ENCODE peak calls at places on chromosomes 1 and 21, in eight cellular contexts. Z is mucosa of gallbladder, A is M059J, I is neural crest cell, G is MG63, C is A549, X is T-helper 17 cell, T is NCI-H524. R is an unnamed sample.

GRCh38 chr1:29410476-29410875 is 174.2 kb downstream of the PTPRU start:
- DNase-seq in I (no peak), G (no peak), C (no peak), X (no peak), T (peak), Z (no peak), A (no peak), R (no peak)

GRCh38 chr1:109760581-109761226 is 3.0 kb downstream of the EPS8L3 start:
- DNase-seq in A (no peak), Z (peak), G (no peak), I (no peak), X (no peak), T (no peak), C (no peak), R (peak)

GRCh38 chr1:244789731-244790130 is 45.7 kb upstream of the COX20 start:
- DNase-seq in I (no peak), C (no peak), A (no peak), G (no peak), X (no peak), Z (no peak), T (no peak), R (no peak)

GRCh38 chr1:198936371-198937083 is 297.7 kb downstream of the PTPRC start:
- DNase-seq in X (no peak), C (no peak), Z (no peak), A (peak), I (no peak), G (peak), T (no peak), R (peak)

GRCh38 chr21:45499970-45500575 is 42.2 kb downstream of the SLC19A1 start:
- DNase-seq in C (no peak), G (no peak), Z (no peak), A (no peak), I (no peak), T (no peak), X (no peak), R (no peak)

GRCh38 chr1:94045465-94046056 is 75.4 kb downstream of the ABCA4 start:
- DNase-seq in A (peak), G (peak), C (peak), I (peak), Z (peak), T (peak), X (no peak), R (peak)

GRCh38 chr1:74771913-74772515 is 39.1 kb downstream of the TYW3 start:
- DNase-seq in X (no peak), I (peak), C (peak), Z (peak), G (no peak), A (peak), T (peak), R (peak)

GRCh38 chr1:6360517-6360916 is 33.0 kb downstream of the ACOT7 start:
- DNase-seq in I (no peak), C (no peak), G (no peak), X (no peak), T (no peak), A (no peak), Z (no peak), R (no peak)

GRCh38 chr1:199283814-199284213 is 645.0 kb downstream of the PTPRC start:
- DNase-seq in I (no peak), G (no peak), T (no peak), Z (no peak), A (peak), X (no peak), C (no peak), R (peak)

GRCh38 chr1:14263671-14264070 is 334.8 kb upstream of the KAZN start:
- DNase-seq in G (no peak), C (no peak), A (no peak), X (no peak), Z (no peak), I (no peak), T (peak), R (no peak)

GRCh38 chr1:30895382-30895941 is 13.1 kb downstream of the SDC3 start:
- DNase-seq in G (no peak), C (no peak), T (no peak), I (no peak), Z (no peak), X (no peak), A (no peak), R (no peak)

GRCh38 chr1:94745742-94746141 is 74.4 kb upstream of the SLC44A3 start:
- DNase-seq in I (no peak), G (no peak), X (no peak), Z (no peak), A (no peak), T (no peak), C (no peak), R (no peak)

GRCh38 chr1:208170252-208170651 is 73.9 kb downstream of the PLXNA2 start:
- DNase-seq in T (no peak), I (no peak), A (peak), C (no peak), G (no peak), Z (no peak), X (no peak), R (peak)

GRCh38 chr1:14095001-14095400 is 395.0 kb downstream of the PRDM2 start:
- DNase-seq in G (no peak), T (no peak), X (no peak), Z (no peak), I (no peak), A (peak), C (no peak), R (peak)

GRCh38 chr1:4741876-4742423 is 87.5 kb downstream of the AJAP1 start:
- DNase-seq in G (no peak), I (no peak), X (no peak), A (peak), T (no peak), Z (no peak), C (no peak), R (no peak)

GRCh38 chr1:168135982-168136708 is 585 bp downstream of the GPR161 start:
- DNase-seq in T (no peak), G (peak), Z (no peak), A (peak), I (peak), C (peak), X (no peak), R (peak)

GRCh38 chr1:18786149-18786548 is 73.3 kb downstream of the TAS1R2 start:
- DNase-seq in C (no peak), G (no peak), T (no peak), I (no peak), X (no peak), Z (no peak), A (no peak), R (no peak)

GRCh38 chr1:13707211-13707610 is 7.2 kb downstream of the PRDM2 start:
- DNase-seq in A (no peak), Z (no peak), G (no peak), C (no peak), T (no peak), I (no peak), X (no peak), R (no peak)

GRCh38 chr1:179043266-179043665 is 17.6 kb downstream of the FAM20B start:
- DNase-seq in T (peak), C (no peak), Z (no peak), I (no peak), X (no peak), G (no peak), A (no peak), R (no peak)

GRCh38 chr21:24225432-24225831 is 1381.8 kb downstream of the MRPL39 start:
- DNase-seq in T (no peak), Z (no peak), I (no peak), G (no peak), A (peak), C (no peak), X (no peak), R (no peak)

GRCh38 chr1:81752840-81753239 is 47.9 kb upstream of the ADGRL2 start:
- DNase-seq in A (no peak), I (no peak), C (no peak), X (no peak), T (no peak), Z (no peak), G (no peak), R (no peak)

GRCh38 chr1:84961316-84961715 is 35.6 kb downstream of the MCOLN2 start:
- DNase-seq in Z (no peak), X (no peak), T (no peak), G (no peak), C (no peak), A (no peak), I (no peak), R (no peak)

GRCh38 chr1:20425622-20426021 is 60.4 kb downstream of the CAMK2N1 start:
- DNase-seq in A (no peak), T (no peak), I (no peak), X (no peak), Z (no peak), G (no peak), C (no peak), R (no peak)

GRCh38 chr1:212968385-212968863 is 18.1 kb downstream of the VASH2 start:
- DNase-seq in A (no peak), C (no peak), T (peak), G (no peak), X (no peak), I (no peak), Z (no peak), R (no peak)

GRCh38 chr1:204871405-204872037 is 859 bp downstream of the NFASC start:
- DNase-seq in C (no peak), Z (no peak), X (no peak), I (no peak), A (no peak), T (no peak), G (no peak), R (no peak)

GRCh38 chr1:205480349-205481278 is 23.9 kb upstream of the CDK18 start:
- DNase-seq in A (no peak), Z (no peak), C (no peak), G (no peak), X (no peak), T (no peak), I (no peak), R (no peak)

GRCh38 chr1:201268604-201269151 is 14.6 kb upstream of the PKP1 start:
- DNase-seq in A (peak), X (no peak), G (peak), Z (peak), C (peak), I (no peak), T (peak), R (no peak)

GRCh38 chr21:36706951-36707762 is 8.2 kb downstream of the SIM2 start:
- DNase-seq in X (no peak), I (no peak), T (no peak), Z (no peak), G (no peak), A (no peak), C (no peak), R (no peak)